ENCODE peak calls at places on chromosomes 12 and 14, in six cellular contexts. G, F, O, C, X and Q are unnamed samples.

GRCh38 chr12:2266666-2267623 is 214.2 kb downstream of the CACNA1C start:
- DNase-seq in G (no peak), F (no peak), O (no peak), C (peak), X (no peak), Q (no peak)

GRCh38 chr14:68794856-68795601 is 2.2 kb upstream of the ZFP36L1 start:
- DNase-seq in G (peak), F (no peak), O (peak), C (no peak), X (peak), Q (peak)

GRCh38 chr12:62263956-62264355 is 3.8 kb downstream of the USP15 start:
- DNase-seq in G (no peak), F (no peak), O (no peak), C (no peak), X (peak), Q (no peak)

GRCh38 chr12:46556105-46556559 is 183.6 kb upstream of the SLC38A2 start:
- DNase-seq in G (no peak), F (no peak), O (peak), C (no peak), X (no peak), Q (peak)

GRCh38 chr12:21941522-21942376 is 523 bp upstream of the ABCC9 start:
- DNase-seq in G (peak), F (peak), O (no peak), C (peak), X (no peak), Q (peak)

GRCh38 chr14:61677469-61677868 is 17.8 kb upstream of the HIF1A start:
- DNase-seq in G (no peak), F (no peak), O (no peak), C (no peak), X (no peak), Q (no peak)

GRCh38 chr14:23627961-23628360 is 8.2 kb upstream of the DHRS2 start:
- DNase-seq in G (no peak), F (no peak), O (no peak), C (no peak), X (no peak), Q (no peak)

GRCh38 chr12:92987362-92987761 is 58.3 kb upstream of the EEA1 start:
- DNase-seq in G (peak), F (no peak), O (peak), C (peak), X (peak), Q (no peak)

GRCh38 chr14:76564471-76565119 is 188.7 kb downstream of the ESRRB start:
- DNase-seq in G (no peak), F (no peak), O (no peak), C (no peak), X (peak), Q (no peak)
- TF ChIP-seq CTCF in G (no peak), F (no peak), O (no peak), C (no peak), X (peak), Q (peak)

GRCh38 chr12:26122681-26123481 is 2.0 kb downstream of the BHLHE41 start:
- DNase-seq in G (peak), F (peak), O (no peak), C (peak), X (peak), Q (no peak)

GRCh38 chr12:26119391-26119981 is 5.4 kb downstream of the BHLHE41 start:
- DNase-seq in G (peak), F (no peak), O (no peak), C (peak), X (peak), Q (no peak)

GRCh38 chr12:26120561-26121274 is 4.1 kb downstream of the BHLHE41 start:
- DNase-seq in G (no peak), F (no peak), O (no peak), C (no peak), X (no peak), Q (no peak)

GRCh38 chr12:26121841-26122680 is 2.8 kb downstream of the BHLHE41 start:
- DNase-seq in G (peak), F (peak), O (no peak), C (peak), X (peak), Q (no peak)

DNA sequence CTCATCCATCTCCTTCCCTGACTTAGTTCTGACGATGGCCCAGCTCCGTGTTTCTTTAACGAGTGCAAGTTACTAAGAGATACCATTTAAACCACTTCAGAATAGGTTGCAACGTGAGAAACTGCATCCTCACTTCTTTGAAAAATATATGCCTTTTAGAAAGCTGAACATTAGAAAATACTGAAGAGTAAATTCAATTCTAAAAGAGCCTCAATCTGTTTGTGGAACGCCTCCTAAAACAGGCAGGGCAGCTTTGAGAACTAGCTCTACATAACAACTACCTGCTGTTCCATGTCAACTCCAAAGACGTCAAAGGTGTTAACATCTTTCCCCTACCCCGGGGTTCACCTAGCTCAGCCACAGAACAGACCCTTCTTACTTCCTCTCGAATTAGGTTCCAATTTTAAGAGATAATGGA is 3.5 kb downstream of the BHLHE41 start:
- DNase-seq in G (no peak), F (no peak), O (no peak), C (no peak), X (no peak), Q (no peak)
- H3K4me3 ChIP-seq in G (no peak), F (peak), O (no peak), C (no peak), X (no peak), Q (peak)

GRCh38 chr12:8504351-8504750 is 9.0 kb upstream of the CLEC4D start:
- DNase-seq in G (no peak), F (no peak), O (no peak), C (no peak), X (no peak), Q (no peak)

GRCh38 chr12:8501720-8502119 is 11.6 kb upstream of the CLEC4D start:
- DNase-seq in G (no peak), F (no peak), O (no peak), C (no peak), X (no peak), Q (no peak)

GRCh38 chr12:8499616-8500015 is 13.7 kb upstream of the CLEC4D start:
- DNase-seq in G (no peak), F (no peak), O (no peak), C (no peak), X (no peak), Q (no peak)
- TF ChIP-seq CTCF in G (no peak), F (no peak), O (no peak), C (peak), X (no peak), Q (no peak)

GRCh38 chr12:27823038-27823437 is 43.0 kb upstream of the MANSC4 start:
- DNase-seq in G (no peak), F (no peak), O (no peak), C (no peak), X (no peak), Q (no peak)
- H3K4me3 ChIP-seq in G (no peak), F (no peak), O (no peak), C (no peak), X (peak), Q (no peak)

DNA sequence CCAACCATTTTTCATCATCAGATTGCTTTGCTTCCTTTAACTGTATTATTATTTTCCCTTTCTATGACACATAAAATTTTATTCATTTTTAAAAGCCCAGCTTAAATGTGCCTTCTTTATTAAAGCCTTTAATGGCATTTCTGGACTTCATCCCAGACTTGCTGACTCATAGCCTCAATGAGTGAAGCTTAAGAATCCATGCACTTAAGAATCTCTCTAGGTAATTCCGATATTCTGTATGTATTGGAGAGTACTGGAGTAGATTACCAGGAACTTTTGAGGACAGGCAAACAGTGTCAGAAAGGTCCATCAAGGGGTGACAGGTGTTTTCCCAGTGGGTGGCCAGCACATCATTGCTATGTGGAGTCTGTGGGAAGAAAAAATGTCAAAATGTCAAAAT is 107.9 kb downstream of the PTPRQ start:
- DNase-seq in G (peak), F (no peak), O (peak), C (no peak), X (no peak), Q (peak)
- TF ChIP-seq CTCF in G (no peak), F (no peak), O (no peak), C (no peak), X (no peak), Q (no peak)

GRCh38 chr12:100717733-100718067 is 76.9 kb upstream of the ANO4 start:
- DNase-seq in G (no peak), F (no peak), O (no peak), C (no peak), X (no peak), Q (no peak)
- H3K4me3 ChIP-seq in G (peak), F (no peak), O (peak), C (no peak), X (no peak), Q (peak)

DNA sequence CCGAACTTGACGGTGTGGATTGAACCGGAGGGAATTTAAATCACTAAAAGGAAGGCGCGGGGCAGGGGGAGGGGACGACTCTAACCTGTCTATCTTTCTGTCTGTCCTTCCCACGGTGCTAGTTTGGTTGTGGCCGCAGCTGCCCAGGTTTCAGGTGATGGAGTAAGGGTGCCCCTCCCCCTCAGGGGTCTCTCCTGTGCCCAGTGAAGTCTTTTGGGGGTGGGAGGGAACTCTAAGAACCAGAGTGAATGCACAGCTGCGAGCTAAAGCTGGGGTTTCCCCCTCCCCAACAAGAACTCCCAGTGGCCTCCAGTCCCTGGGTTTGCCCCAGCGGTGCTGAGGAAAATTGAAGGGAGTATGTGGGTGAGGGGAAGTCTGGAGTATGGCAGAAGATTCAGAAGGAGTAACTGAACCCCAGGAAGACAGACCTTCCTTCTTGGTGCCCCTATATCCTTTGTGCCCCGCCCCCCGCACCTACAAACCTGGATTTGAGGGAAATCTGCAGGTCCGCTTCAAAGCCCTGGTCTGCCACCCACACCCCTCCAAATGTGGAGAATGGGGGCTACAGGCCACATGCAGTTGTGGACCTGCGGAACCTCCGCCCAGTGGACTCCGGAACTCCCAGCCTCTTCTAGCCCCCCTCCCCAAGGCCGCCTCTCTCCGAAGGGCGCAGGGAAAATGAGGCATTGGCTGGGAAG is 3.6 kb upstream of the HOXC9 start:
- DNase-seq in G (no peak), F (no peak), O (no peak), C (no peak), X (no peak), Q (no peak)
- TF ChIP-seq CTCF in G (no peak), F (no peak), O (no peak), C (no peak), X (no peak), Q (no peak)